ENCODE peak calls at places on chromosomes 4 and X, in seven cellular contexts. One of them, this sample, is unnamed. For H3K27me3 and H4K20me1, the result is how much of the 10 kb centered on the place peaks cover.

GRCh38 chrX:99394450-99394849 is 1015.6 kb downstream of the PCDH19 start:
- DNase-seq in Karpas-422: peak
- DNase-seq in GM23248: no peak
- DNase-seq in hepatocyte: no peak
- DNase-seq in PC-9: no peak
- DNase-seq in astrocyte: no peak
- DNase-seq in GM23338: peak
- DNase-seq in this sample: no peak

GRCh38 chrX:40064055-40064597 is 33.6 kb downstream of the BCOR start:
- DNase-seq in GM23338: peak
- DNase-seq in PC-9: no peak
- DNase-seq in GM23248: no peak
- DNase-seq in hepatocyte: no peak
- DNase-seq in astrocyte: no peak
- DNase-seq in Karpas-422: no peak
- DNase-seq in this sample: no peak

GRCh38 chr4:122142687-122143086 is 9.4 kb upstream of the BLTP1 start:
- DNase-seq in GM23248: no peak
- DNase-seq in PC-9: no peak
- DNase-seq in hepatocyte: no peak
- DNase-seq in astrocyte: no peak
- DNase-seq in Karpas-422: no peak
- DNase-seq in GM23338: no peak
- DNase-seq in this sample: no peak

GRCh38 chr4:39446842-39447573 is 11.7 kb downstream of the RPL9 start:
- DNase-seq in hepatocyte: peak
- DNase-seq in Karpas-422: peak
- DNase-seq in PC-9: no peak
- DNase-seq in GM23338: peak
- DNase-seq in astrocyte: peak
- DNase-seq in GM23248: peak
- DNase-seq in this sample: peak

GRCh38 chrX:15721911-15722310 is 16.2 kb upstream of the CA5B start:
- DNase-seq in PC-9: no peak
- DNase-seq in astrocyte: no peak
- DNase-seq in GM23338: no peak
- DNase-seq in Karpas-422: no peak
- DNase-seq in hepatocyte: no peak
- DNase-seq in GM23248: peak
- DNase-seq in this sample: no peak

GRCh38 chr4:5399790-5400421 is 308.5 kb downstream of the EVC2 start:
- DNase-seq in astrocyte: no peak
- DNase-seq in GM23338: peak
- DNase-seq in hepatocyte: peak
- DNase-seq in PC-9: no peak
- DNase-seq in GM23248: peak
- DNase-seq in Karpas-422: peak
- DNase-seq in this sample: peak

GRCh38 chr4:10074076-10074766 is 42.4 kb downstream of the WDR1 start:
- DNase-seq in GM23248: no peak
- DNase-seq in Karpas-422: no peak
- DNase-seq in GM23338: no peak
- DNase-seq in hepatocyte: no peak
- DNase-seq in astrocyte: no peak
- DNase-seq in PC-9: no peak
- DNase-seq in this sample: no peak

GRCh38 chr4:178917756-178918155 is 1475.5 kb upstream of the AGA start:
- DNase-seq in hepatocyte: no peak
- DNase-seq in astrocyte: no peak
- DNase-seq in GM23248: no peak
- DNase-seq in GM23338: peak
- DNase-seq in PC-9: no peak
- DNase-seq in Karpas-422: no peak
- DNase-seq in this sample: no peak

GRCh38 chrX:110915120-110915519 is 119.5 kb upstream of the CHRDL1 start:
- DNase-seq in astrocyte: peak
- DNase-seq in GM23338: no peak
- DNase-seq in PC-9: no peak
- DNase-seq in Karpas-422: no peak
- DNase-seq in GM23248: peak
- DNase-seq in hepatocyte: peak
- DNase-seq in this sample: no peak

GRCh38 chr4:128871948-128872347 is 62.4 kb downstream of the JADE1 start:
- DNase-seq in PC-9: no peak
- DNase-seq in GM23338: no peak
- DNase-seq in hepatocyte: no peak
- DNase-seq in GM23248: peak
- DNase-seq in astrocyte: peak
- DNase-seq in Karpas-422: no peak
- DNase-seq in this sample: peak

GRCh38 chrX:17024896-17025295 is 78.4 kb downstream of the REPS2 start:
- DNase-seq in PC-9: no peak
- DNase-seq in Karpas-422: no peak
- DNase-seq in hepatocyte: peak
- DNase-seq in GM23248: no peak
- DNase-seq in GM23338: peak
- DNase-seq in astrocyte: no peak
- DNase-seq in this sample: no peak

GRCh38 chr4:188495169-188495568 is 355.9 kb downstream of the TRIML1 start:
- DNase-seq in PC-9: no peak
- DNase-seq in GM23338: no peak
- DNase-seq in astrocyte: no peak
- DNase-seq in Karpas-422: no peak
- DNase-seq in hepatocyte: no peak
- DNase-seq in GM23248: no peak
- DNase-seq in this sample: no peak

GRCh38 chr4:110196871-110197420 is 1.5 kb downstream of the ELOVL6 start:
- DNase-seq in GM23338: peak
- DNase-seq in hepatocyte: no peak
- DNase-seq in GM23248: peak
- DNase-seq in Karpas-422: peak
- DNase-seq in astrocyte: peak
- DNase-seq in PC-9: no peak
- DNase-seq in this sample: peak

GRCh38 chr4:143250617-143251016 is 65.9 kb downstream of the USP38 start:
- DNase-seq in PC-9: no peak
- DNase-seq in astrocyte: no peak
- DNase-seq in hepatocyte: no peak
- DNase-seq in GM23338: no peak
- DNase-seq in Karpas-422: no peak
- DNase-seq in GM23248: no peak
- DNase-seq in this sample: no peak

GRCh38 chr4:6263541-6264540 is 5.8 kb upstream of the WFS1 start:
- DNase-seq in GM23338: peak
- DNase-seq in Karpas-422: peak
- DNase-seq in astrocyte: peak
- DNase-seq in GM23248: peak
- DNase-seq in PC-9: no peak
- DNase-seq in hepatocyte: peak
- DNase-seq in this sample: peak

GRCh38 chr4:93791570-93792195 is 36.9 kb upstream of the ATOH1 start:
- DNase-seq in Karpas-422: peak
- DNase-seq in astrocyte: peak
- DNase-seq in PC-9: peak
- DNase-seq in GM23248: peak
- DNase-seq in hepatocyte: peak
- DNase-seq in GM23338: peak
- DNase-seq in this sample: peak

GRCh38 chrX:63784902-63785692 is at the start of gene ARHGEF9:
- DNase-seq in astrocyte: no peak
- DNase-seq in GM23248: peak
- DNase-seq in hepatocyte: peak
- DNase-seq in Karpas-422: no peak
- DNase-seq in GM23338: peak
- DNase-seq in PC-9: no peak
- DNase-seq in this sample: no peak

GRCh38 chrX:48468693-48469691 is 1.1 kb downstream of the SLC38A5 start:
- DNase-seq in GM23248: no peak
- DNase-seq in hepatocyte: no peak
- DNase-seq in PC-9: no peak
- DNase-seq in Karpas-422: no peak
- DNase-seq in astrocyte: no peak
- DNase-seq in GM23338: peak
- DNase-seq in this sample: no peak

GRCh38 chrX:82677281-82677680 is 830.8 kb upstream of the POU3F4 start:
- DNase-seq in Karpas-422: no peak
- DNase-seq in hepatocyte: peak
- DNase-seq in GM23248: no peak
- DNase-seq in astrocyte: peak
- DNase-seq in GM23338: no peak
- DNase-seq in PC-9: no peak
- DNase-seq in this sample: no peak

GRCh38 chr4:41437264-41437566 is 100.7 kb upstream of the LIMCH1 start:
- DNase-seq in GM23338: no peak
- DNase-seq in Karpas-422: no peak
- DNase-seq in astrocyte: no peak
- DNase-seq in PC-9: peak
- DNase-seq in hepatocyte: no peak
- DNase-seq in GM23248: no peak
- DNase-seq in this sample: no peak

GRCh38 chr4:110620352-110621327 is 2.2 kb downstream of the PITX2 start:
- DNase-seq in PC-9: no peak
- DNase-seq in GM23248: no peak
- DNase-seq in hepatocyte: peak
- DNase-seq in Karpas-422: no peak
- DNase-seq in GM23338: peak
- DNase-seq in astrocyte: peak
- DNase-seq in this sample: peak

GRCh38 chr4:19304028-19304427 is 947.7 kb upstream of the SLIT2 start:
- DNase-seq in PC-9: no peak
- DNase-seq in astrocyte: no peak
- DNase-seq in Karpas-422: no peak
- DNase-seq in GM23338: no peak
- DNase-seq in hepatocyte: no peak
- DNase-seq in GM23248: no peak
- DNase-seq in this sample: peak

GRCh38 chrX:154805696-154806091 is 409 bp upstream of the MPP1 start:
- DNase-seq in PC-9: no peak
- DNase-seq in GM23338: peak
- DNase-seq in hepatocyte: no peak
- DNase-seq in GM23248: peak
- DNase-seq in Karpas-422: no peak
- DNase-seq in astrocyte: peak
- DNase-seq in this sample: no peak

GRCh38 chr4:108620101-108620932 is at the start of gene RPL34:
- DNase-seq in hepatocyte: peak
- DNase-seq in GM23248: peak
- DNase-seq in PC-9: peak
- DNase-seq in astrocyte: peak
- DNase-seq in Karpas-422: peak
- DNase-seq in GM23338: peak
- DNase-seq in this sample: peak

GRCh38 chrX:17007134-17007768 is 60.8 kb downstream of the REPS2 start:
- DNase-seq in astrocyte: no peak
- DNase-seq in hepatocyte: no peak
- DNase-seq in GM23338: peak
- DNase-seq in PC-9: no peak
- DNase-seq in GM23248: peak
- DNase-seq in Karpas-422: no peak
- DNase-seq in this sample: peak

GRCh38 chrX:70042399-70043371 is 7.1 kb downstream of the AWAT2 start:
- DNase-seq in Karpas-422: no peak
- DNase-seq in GM23338: peak
- DNase-seq in GM23248: peak
- DNase-seq in PC-9: no peak
- DNase-seq in hepatocyte: no peak
- DNase-seq in astrocyte: no peak
- DNase-seq in this sample: peak
- H3K27me3 ChIP-seq in Karpas-422: under half
- H3K27me3 ChIP-seq in GM23338: under half
- H3K27me3 ChIP-seq in GM23248: under half
- H3K27me3 ChIP-seq in PC-9: under half
- H3K27me3 ChIP-seq in hepatocyte: under half
- H3K27me3 ChIP-seq in astrocyte: under half
- H3K27me3 ChIP-seq in this sample: under half

DNA sequence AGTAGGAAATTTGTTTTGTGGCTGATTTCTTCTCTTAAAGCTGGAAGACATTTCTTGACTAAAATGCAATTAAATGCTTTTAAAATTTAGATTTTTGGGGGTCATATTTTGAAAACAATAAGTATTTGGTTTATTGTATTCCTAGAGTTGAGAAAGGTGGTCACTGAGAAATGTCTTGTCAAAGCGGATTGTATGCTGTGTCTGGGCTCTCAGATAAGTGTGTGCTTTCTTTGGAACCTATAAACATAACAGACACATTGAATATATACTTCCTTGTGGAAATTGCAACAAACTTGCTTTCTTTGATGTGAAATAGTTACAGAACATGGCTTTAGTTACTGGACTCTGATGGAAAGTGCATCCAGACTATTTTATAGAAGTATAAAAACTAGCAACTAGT is 75.4 kb downstream of the AFF1 start:
- DNase-seq in Karpas-422: no peak
- DNase-seq in GM23248: no peak
- DNase-seq in astrocyte: no peak
- DNase-seq in PC-9: no peak
- DNase-seq in GM23338: no peak
- DNase-seq in hepatocyte: no peak
- DNase-seq in this sample: no peak
- H4K20me1 ChIP-seq in Karpas-422: under half
- H4K20me1 ChIP-seq in GM23248: under half
- H4K20me1 ChIP-seq in astrocyte: under half
- H4K20me1 ChIP-seq in PC-9: under half
- H4K20me1 ChIP-seq in GM23338: under half
- H4K20me1 ChIP-seq in hepatocyte: under half
- H4K20me1 ChIP-seq in this sample: under half

DNA sequence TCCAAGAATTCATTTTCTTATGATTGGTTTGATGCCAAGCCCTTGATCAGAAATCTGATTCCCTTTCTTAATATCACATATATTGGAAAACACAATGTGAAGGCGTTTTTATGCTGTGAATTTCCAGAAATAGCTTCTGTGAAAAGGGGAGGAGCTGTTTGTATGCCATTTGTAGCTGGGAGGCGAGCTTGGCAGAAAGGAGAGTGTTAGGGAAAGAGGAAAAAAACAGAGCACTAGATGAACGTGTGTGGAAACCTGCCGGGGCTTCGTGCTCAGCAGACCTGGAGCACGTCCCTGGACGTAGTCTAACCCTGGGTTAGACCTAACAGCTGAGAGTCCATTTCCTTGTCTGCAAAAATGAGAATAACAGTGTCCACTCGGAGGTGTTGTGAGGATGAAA is 3.4 kb downstream of the CLCN4 start:
- DNase-seq in PC-9: no peak
- DNase-seq in astrocyte: no peak
- DNase-seq in Karpas-422: no peak
- DNase-seq in hepatocyte: no peak
- DNase-seq in GM23338: no peak
- DNase-seq in GM23248: no peak
- DNase-seq in this sample: no peak
- H3K27me3 ChIP-seq in PC-9: under half
- H3K27me3 ChIP-seq in astrocyte: under half
- H3K27me3 ChIP-seq in Karpas-422: under half
- H3K27me3 ChIP-seq in hepatocyte: under half
- H3K27me3 ChIP-seq in GM23338: under half
- H3K27me3 ChIP-seq in GM23248: under half
- H3K27me3 ChIP-seq in this sample: under half

DNA sequence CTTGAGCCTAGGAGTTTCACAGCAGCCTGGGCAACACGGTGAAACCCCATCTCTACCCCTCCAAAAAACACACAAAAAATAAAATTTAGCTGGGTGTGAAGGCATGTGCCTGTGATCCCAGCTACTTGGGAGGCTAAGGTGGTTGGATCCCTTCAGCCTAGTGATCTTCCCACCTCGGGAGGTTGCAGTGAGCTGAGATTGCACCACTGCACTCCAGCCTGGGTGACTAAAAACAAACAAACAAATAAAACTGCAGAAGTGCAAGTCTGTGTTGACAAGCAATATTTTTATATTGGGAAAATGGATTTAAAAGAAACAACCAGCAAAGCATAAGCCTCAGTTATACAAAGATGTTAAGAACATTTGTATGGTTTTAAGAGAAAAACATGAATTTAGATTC is 46.1 kb downstream of the IGFBP7 start:
- DNase-seq in GM23248: no peak
- DNase-seq in Karpas-422: no peak
- DNase-seq in hepatocyte: no peak
- DNase-seq in astrocyte: no peak
- DNase-seq in PC-9: no peak
- DNase-seq in GM23338: no peak
- DNase-seq in this sample: peak
- H4K20me1 ChIP-seq in GM23248: under half
- H4K20me1 ChIP-seq in Karpas-422: under half
- H4K20me1 ChIP-seq in hepatocyte: under half
- H4K20me1 ChIP-seq in astrocyte: under half
- H4K20me1 ChIP-seq in PC-9: under half
- H4K20me1 ChIP-seq in GM23338: under half
- H4K20me1 ChIP-seq in this sample: under half

This sample was measured in PC-3.